ENCODE peak calls at places on chromosomes 3 and 15, in five cellular contexts. F is Caco-2; W is A172; Y is dorsolateral prefrontal cortex; N is CD4-positive, CD25-positive, alpha-beta regulatory T cell. K is an unnamed sample.

GRCh38 chr3:28171962-28172361 is 69.5 kb upstream of the CMC1 start:
- DNase-seq in N (no peak), Y (no peak), F (no peak), W (no peak), K (no peak)

GRCh38 chr3:17183951-17184550 is 299.3 kb downstream of the PLCL2 start:
- DNase-seq in F (no peak), W (peak), N (no peak), Y (no peak), K (no peak)

GRCh38 chr15:26887926-26888666 is 21.2 kb downstream of the GABRA5 start:
- DNase-seq in W (no peak), F (no peak), Y (no peak), N (no peak), K (no peak)

GRCh38 chr3:47250309-47251060 is 32.1 kb downstream of the KIF9 start:
- DNase-seq in W (peak), F (peak), N (no peak), Y (no peak), K (peak)

GRCh38 chr15:38053244-38053643 is 118.8 kb downstream of the TMCO5A start:
- DNase-seq in F (no peak), N (no peak), W (no peak), Y (no peak), K (no peak)

GRCh38 chr15:66882251-66883020 is 180.4 kb downstream of the SMAD6 start:
- DNase-seq in Y (no peak), N (no peak), W (peak), F (no peak), K (peak)

GRCh38 chr15:55016225-55016624 is 180.5 kb downstream of the RSL24D1 start:
- DNase-seq in F (no peak), N (no peak), W (no peak), Y (no peak), K (no peak)

GRCh38 chr15:79372428-79372827 is 59.7 kb upstream of the MINAR1 start:
- DNase-seq in W (peak), F (no peak), N (no peak), Y (no peak), K (no peak)

GRCh38 chr15:88115529-88116152 is 140.9 kb downstream of the NTRK3 start:
- DNase-seq in N (no peak), W (no peak), F (no peak), Y (no peak), K (no peak)

GRCh38 chr3:11356269-11356668 is 84.1 kb downstream of the ATG7 start:
- DNase-seq in Y (no peak), W (no peak), N (no peak), F (no peak), K (no peak)

GRCh38 chr3:58568572-58569286 is 8.5 kb downstream of the FAM107A start:
- DNase-seq in Y (peak), W (peak), F (peak), N (peak), K (peak)

GRCh38 chr15:80202641-80203360 is 49.2 kb downstream of the CTXND1 start:
- DNase-seq in N (no peak), F (no peak), Y (no peak), W (no peak), K (no peak)

GRCh38 chr15:91751611-91752010 is 101.9 kb upstream of the SLCO3A1 start:
- DNase-seq in Y (no peak), F (no peak), W (no peak), N (no peak), K (no peak)

GRCh38 chr3:58175098-58175428 is 35.7 kb downstream of the DNASE1L3 start:
- DNase-seq in W (no peak), N (no peak), Y (no peak), F (no peak), K (no peak)

GRCh38 chr3:17065315-17065714 is 180.6 kb downstream of the PLCL2 start:
- DNase-seq in F (no peak), N (no peak), W (no peak), Y (no peak), K (no peak)

GRCh38 chr3:155676252-155676981 is 68.5 kb downstream of the PLCH1 start:
- DNase-seq in Y (peak), W (peak), N (no peak), F (no peak), K (peak)

GRCh38 chr3:160577551-160578195 is 12.3 kb upstream of the KPNA4 start:
- DNase-seq in W (no peak), F (no peak), N (no peak), Y (no peak), K (no peak)

GRCh38 chr15:48964898-48965297 is 1.2 kb upstream of the SHC4 start:
- DNase-seq in N (no peak), W (no peak), F (no peak), Y (no peak), K (no peak)

GRCh38 chr3:26353052-26353451 is 269.5 kb upstream of the LRRC3B start:
- DNase-seq in N (no peak), F (no peak), Y (no peak), W (peak), K (no peak)

GRCh38 chr3:197268319-197268718 is 30.1 kb downstream of the DLG1 start:
- DNase-seq in N (no peak), W (no peak), Y (no peak), F (no peak), K (no peak)

GRCh38 chr3:12990781-12991480 is 82.3 kb downstream of the IQSEC1 start:
- DNase-seq in F (no peak), N (no peak), Y (no peak), W (peak), K (no peak)

GRCh38 chr3:37903734-37904133 is 42.1 kb downstream of the CTDSPL start:
- DNase-seq in N (no peak), W (no peak), Y (no peak), F (no peak), K (no peak)

GRCh38 chr3:179037361-179037760 is 34.2 kb downstream of the ZMAT3 start:
- DNase-seq in Y (peak), F (no peak), W (peak), N (no peak), K (peak)

GRCh38 chr15:70362350-70362749 is 264.6 kb upstream of the TLE3 start:
- DNase-seq in W (no peak), Y (no peak), F (no peak), N (no peak), K (no peak)

GRCh38 chr15:45205192-45205591 is 17.4 kb upstream of the SHF start:
- DNase-seq in F (peak), W (peak), Y (peak), N (peak), K (peak)

GRCh38 chr15:27681038-27681437 is 418.1 kb downstream of the OCA2 start:
- DNase-seq in Y (no peak), W (no peak), F (no peak), N (no peak), K (no peak)

GRCh38 chr3:12574656-12575055 is 17.8 kb downstream of the MKRN2 start:
- DNase-seq in W (no peak), F (no peak), Y (no peak), N (no peak), K (no peak)

GRCh38 chr15:99151156-99151555 is 46.3 kb downstream of the SYNM start:
- DNase-seq in W (no peak), Y (no peak), N (no peak), F (no peak), K (no peak)

GRCh38 chr3:52339612-52340011 is 23.5 kb downstream of the DNAH1 start:
- DNase-seq in Y (no peak), F (peak), N (peak), W (peak), K (peak)

GRCh38 chr3:129162729-129163579 is 2.1 kb upstream of the ISY1 start:
- DNase-seq in N (no peak), Y (no peak), W (no peak), F (no peak), K (no peak)

GRCh38 chr3:171001957-171002694 is 24.4 kb downstream of the SLC2A2 start:
- DNase-seq in N (no peak), Y (no peak), W (no peak), F (peak), K (no peak)